ENCODE peak calls at places on chromosomes 11 and 22, in six cellular contexts. One of them, this sample, is unnamed.

GRCh38 chr11:45918331-45918941 is 759 bp upstream of the PEX16 start:
- DNase-seq in IMR-90: peak
- DNase-seq in H9: peak
- DNase-seq in fibroblast of lung: peak
- DNase-seq in H1: peak
- DNase-seq in K562: peak
- DNase-seq in this sample: peak

GRCh38 chr11:108592591-108593213 is 866 bp downstream of the EXPH5 start:
- DNase-seq in IMR-90: no peak
- DNase-seq in H9: peak
- DNase-seq in fibroblast of lung: no peak
- DNase-seq in H1: peak
- DNase-seq in K562: peak
- DNase-seq in this sample: no peak

GRCh38 chr22:23218053-23218866 is 38.0 kb downstream of the BCR start:
- DNase-seq in IMR-90: no peak
- DNase-seq in H9: no peak
- DNase-seq in fibroblast of lung: no peak
- DNase-seq in H1: no peak
- DNase-seq in K562: peak
- DNase-seq in this sample: no peak

GRCh38 chr22:23067691-23068090 is 2.6 kb upstream of the GNAZ start:
- DNase-seq in IMR-90: no peak
- DNase-seq in H9: no peak
- DNase-seq in fibroblast of lung: no peak
- DNase-seq in H1: peak
- DNase-seq in K562: no peak
- DNase-seq in this sample: no peak

GRCh38 chr22:49923445-49923844 is 5.0 kb downstream of the CRELD2 start:
- DNase-seq in IMR-90: peak
- DNase-seq in H9: no peak
- DNase-seq in fibroblast of lung: peak
- DNase-seq in H1: no peak
- DNase-seq in K562: no peak
- DNase-seq in this sample: no peak

GRCh38 chr11:75775056-75775455 is 6.5 kb downstream of the DGAT2 start:
- DNase-seq in IMR-90: no peak
- DNase-seq in H9: peak
- DNase-seq in fibroblast of lung: no peak
- DNase-seq in H1: no peak
- DNase-seq in K562: no peak
- DNase-seq in this sample: peak

GRCh38 chr11:47918882-47919495 is 61.4 kb upstream of the PTPRJ start:
- DNase-seq in IMR-90: peak
- DNase-seq in H9: no peak
- DNase-seq in fibroblast of lung: peak
- DNase-seq in H1: no peak
- DNase-seq in K562: no peak
- DNase-seq in this sample: no peak

GRCh38 chr22:39607093-39607492 is 36.5 kb downstream of the CACNA1I start:
- DNase-seq in IMR-90: no peak
- DNase-seq in H9: no peak
- DNase-seq in fibroblast of lung: no peak
- DNase-seq in H1: no peak
- DNase-seq in K562: no peak
- DNase-seq in this sample: no peak

GRCh38 chr11:69301491-69302401 is 7.8 kb downstream of the MYEOV start:
- DNase-seq in IMR-90: peak
- DNase-seq in H9: no peak
- DNase-seq in fibroblast of lung: peak
- DNase-seq in H1: no peak
- DNase-seq in K562: peak
- DNase-seq in this sample: peak

GRCh38 chr11:120830092-120830491 is 193.8 kb upstream of the TBCEL start:
- DNase-seq in IMR-90: no peak
- DNase-seq in H9: no peak
- DNase-seq in fibroblast of lung: no peak
- DNase-seq in H1: no peak
- DNase-seq in K562: no peak
- DNase-seq in this sample: no peak

GRCh38 chr11:8363924-8364323 is 100.2 kb upstream of the LMO1 start:
- DNase-seq in IMR-90: no peak
- DNase-seq in H9: no peak
- DNase-seq in fibroblast of lung: peak
- DNase-seq in H1: no peak
- DNase-seq in K562: no peak
- DNase-seq in this sample: no peak

GRCh38 chr11:3049430-3050243 is 7.6 kb downstream of the CARS1 start:
- DNase-seq in IMR-90: peak
- DNase-seq in H9: no peak
- DNase-seq in fibroblast of lung: peak
- DNase-seq in H1: no peak
- DNase-seq in K562: no peak
- DNase-seq in this sample: peak

GRCh38 chr11:132058211-132058772 is 687.9 kb downstream of the NTM start:
- DNase-seq in IMR-90: peak
- DNase-seq in H9: no peak
- DNase-seq in fibroblast of lung: peak
- DNase-seq in H1: no peak
- DNase-seq in K562: no peak
- DNase-seq in this sample: no peak

GRCh38 chr11:114892381-114893197 is 214.3 kb downstream of the NXPE2 start:
- DNase-seq in IMR-90: no peak
- DNase-seq in H9: no peak
- DNase-seq in fibroblast of lung: no peak
- DNase-seq in H1: peak
- DNase-seq in K562: peak
- DNase-seq in this sample: peak

GRCh38 chr11:115711021-115711420 is 206.8 kb upstream of the CADM1 start:
- DNase-seq in IMR-90: no peak
- DNase-seq in H9: no peak
- DNase-seq in fibroblast of lung: no peak
- DNase-seq in H1: no peak
- DNase-seq in K562: no peak
- DNase-seq in this sample: no peak

GRCh38 chr11:116473790-116474346 is 298.9 kb downstream of the BUD13 start:
- DNase-seq in IMR-90: no peak
- DNase-seq in H9: peak
- DNase-seq in fibroblast of lung: no peak
- DNase-seq in H1: no peak
- DNase-seq in K562: no peak
- DNase-seq in this sample: no peak

GRCh38 chr11:117201516-117201866 is 2.3 kb downstream of the TAGLN start:
- DNase-seq in IMR-90: no peak
- DNase-seq in H9: no peak
- DNase-seq in fibroblast of lung: no peak
- DNase-seq in H1: no peak
- DNase-seq in K562: no peak
- DNase-seq in this sample: no peak

GRCh38 chr11:125351868-125352250 is 144.2 kb downstream of the FEZ1 start:
- DNase-seq in IMR-90: no peak
- DNase-seq in H9: no peak
- DNase-seq in fibroblast of lung: no peak
- DNase-seq in H1: no peak
- DNase-seq in K562: no peak
- DNase-seq in this sample: no peak

GRCh38 chr11:122732342-122733300 is 77.1 kb downstream of the UBASH3B start:
- DNase-seq in IMR-90: no peak
- DNase-seq in H9: no peak
- DNase-seq in fibroblast of lung: no peak
- DNase-seq in H1: no peak
- DNase-seq in K562: no peak
- DNase-seq in this sample: no peak

GRCh38 chr22:35020517-35020916 is 45.4 kb upstream of the ISX start:
- DNase-seq in IMR-90: no peak
- DNase-seq in H9: no peak
- DNase-seq in fibroblast of lung: no peak
- DNase-seq in H1: no peak
- DNase-seq in K562: no peak
- DNase-seq in this sample: no peak

GRCh38 chr11:64805481-64805880 is 2.5 kb upstream of the MAP4K2 start:
- DNase-seq in IMR-90: no peak
- DNase-seq in H9: peak
- DNase-seq in fibroblast of lung: no peak
- DNase-seq in H1: no peak
- DNase-seq in K562: no peak
- DNase-seq in this sample: no peak

GRCh38 chr11:70650075-70650909 is 252.0 kb downstream of the CTTN start:
- DNase-seq in IMR-90: peak
- DNase-seq in H9: peak
- DNase-seq in fibroblast of lung: peak
- DNase-seq in H1: peak
- DNase-seq in K562: peak
- DNase-seq in this sample: peak

DNA sequence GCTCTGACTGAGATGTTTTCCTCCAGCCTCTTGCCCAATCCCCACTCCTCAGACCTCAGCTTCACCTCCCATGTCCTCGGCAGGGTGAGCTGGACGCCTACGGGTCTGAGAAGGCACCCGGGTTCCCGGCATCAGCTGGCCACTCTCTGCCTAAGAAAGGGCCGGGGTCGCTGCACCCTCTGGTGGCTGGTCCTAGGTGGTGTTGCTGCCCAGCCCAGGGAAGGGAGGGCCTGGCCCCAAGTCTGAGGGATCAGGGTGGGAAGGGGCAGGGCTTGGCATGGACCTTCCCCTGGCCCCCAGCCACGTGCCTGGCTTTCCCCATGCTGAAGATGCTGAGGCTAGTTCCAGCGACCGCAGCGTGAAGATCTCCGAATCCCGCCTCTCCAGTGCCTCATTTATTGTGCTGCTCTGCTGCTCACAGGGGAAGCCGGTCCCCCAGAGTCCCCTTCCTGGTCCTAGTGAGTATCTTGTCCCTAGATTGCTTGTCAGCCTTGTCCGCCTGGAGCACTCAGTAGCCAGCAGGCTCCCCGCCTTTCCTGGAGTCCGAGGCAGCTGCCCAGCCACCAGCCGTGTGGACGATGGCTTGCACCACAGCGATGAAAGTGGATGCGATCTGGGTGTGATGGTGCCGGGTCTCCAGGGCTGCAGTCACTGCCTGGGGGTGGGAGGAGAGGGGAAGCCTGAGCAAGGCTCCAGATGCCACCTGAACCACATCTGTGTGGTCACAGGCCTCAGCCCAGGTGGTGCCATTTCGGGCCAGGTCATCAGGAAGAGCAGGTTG is 2.9 kb upstream of the GGT5 start:
- DNase-seq in IMR-90: peak
- DNase-seq in H9: peak
- DNase-seq in fibroblast of lung: peak
- DNase-seq in H1: peak
- DNase-seq in K562: peak
- DNase-seq in this sample: peak
- H2AFZ ChIP-seq in IMR-90: peak
- H2AFZ ChIP-seq in H9: no peak
- H2AFZ ChIP-seq in fibroblast of lung: peak
- H2AFZ ChIP-seq in H1: no peak
- H2AFZ ChIP-seq in K562: no peak
- H2AFZ ChIP-seq in this sample: no peak

GRCh38 chr11:119365071-119365591 is 16.4 kb downstream of the USP2 start:
- DNase-seq in IMR-90: peak
- DNase-seq in H9: no peak
- DNase-seq in fibroblast of lung: no peak
- DNase-seq in H1: no peak
- DNase-seq in K562: no peak
- DNase-seq in this sample: no peak
- H3K9ac ChIP-seq in IMR-90: no peak
- H3K9ac ChIP-seq in H9: no peak
- H3K9ac ChIP-seq in fibroblast of lung: no peak
- H3K9ac ChIP-seq in H1: no peak
- H3K9ac ChIP-seq in K562: peak
- H3K9ac ChIP-seq in this sample: peak

DNA sequence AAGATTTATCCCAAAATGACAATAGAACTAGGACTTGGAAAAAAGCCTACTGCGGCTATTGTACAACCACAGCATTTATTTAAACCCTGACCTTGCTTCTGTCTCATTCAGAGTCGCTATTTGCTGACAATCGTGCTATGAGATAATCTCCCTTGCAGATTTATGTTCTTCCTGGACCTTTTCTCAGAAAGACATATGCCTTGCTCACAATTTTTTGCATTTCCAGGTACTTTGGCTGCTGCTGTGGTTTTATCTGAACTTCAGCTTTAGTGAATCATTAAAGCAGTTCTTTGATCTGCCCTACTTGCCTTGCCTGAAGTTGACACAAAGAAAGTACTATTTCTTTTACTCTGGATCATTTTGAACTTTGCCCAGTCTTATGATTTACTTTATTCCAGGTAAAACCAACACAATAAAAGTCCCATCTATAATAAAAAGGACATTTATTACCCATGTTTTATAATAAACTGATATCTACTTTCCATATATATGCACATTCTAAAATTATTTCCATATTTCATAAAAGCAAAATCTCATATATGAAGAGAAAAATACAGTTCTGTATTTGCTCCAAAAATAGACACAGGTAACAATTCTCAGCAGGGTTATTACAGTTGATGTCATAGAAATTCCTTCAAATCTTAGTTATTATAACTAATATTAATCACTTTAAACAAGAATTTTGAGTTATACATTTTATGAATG is 63.4 kb upstream of the CARD18 start:
- DNase-seq in IMR-90: no peak
- DNase-seq in H9: no peak
- DNase-seq in fibroblast of lung: no peak
- DNase-seq in H1: no peak
- DNase-seq in K562: no peak
- DNase-seq in this sample: no peak
- H2AFZ ChIP-seq in IMR-90: no peak
- H2AFZ ChIP-seq in H9: no peak
- H2AFZ ChIP-seq in fibroblast of lung: no peak
- H2AFZ ChIP-seq in H1: no peak
- H2AFZ ChIP-seq in K562: no peak
- H2AFZ ChIP-seq in this sample: no peak

DNA sequence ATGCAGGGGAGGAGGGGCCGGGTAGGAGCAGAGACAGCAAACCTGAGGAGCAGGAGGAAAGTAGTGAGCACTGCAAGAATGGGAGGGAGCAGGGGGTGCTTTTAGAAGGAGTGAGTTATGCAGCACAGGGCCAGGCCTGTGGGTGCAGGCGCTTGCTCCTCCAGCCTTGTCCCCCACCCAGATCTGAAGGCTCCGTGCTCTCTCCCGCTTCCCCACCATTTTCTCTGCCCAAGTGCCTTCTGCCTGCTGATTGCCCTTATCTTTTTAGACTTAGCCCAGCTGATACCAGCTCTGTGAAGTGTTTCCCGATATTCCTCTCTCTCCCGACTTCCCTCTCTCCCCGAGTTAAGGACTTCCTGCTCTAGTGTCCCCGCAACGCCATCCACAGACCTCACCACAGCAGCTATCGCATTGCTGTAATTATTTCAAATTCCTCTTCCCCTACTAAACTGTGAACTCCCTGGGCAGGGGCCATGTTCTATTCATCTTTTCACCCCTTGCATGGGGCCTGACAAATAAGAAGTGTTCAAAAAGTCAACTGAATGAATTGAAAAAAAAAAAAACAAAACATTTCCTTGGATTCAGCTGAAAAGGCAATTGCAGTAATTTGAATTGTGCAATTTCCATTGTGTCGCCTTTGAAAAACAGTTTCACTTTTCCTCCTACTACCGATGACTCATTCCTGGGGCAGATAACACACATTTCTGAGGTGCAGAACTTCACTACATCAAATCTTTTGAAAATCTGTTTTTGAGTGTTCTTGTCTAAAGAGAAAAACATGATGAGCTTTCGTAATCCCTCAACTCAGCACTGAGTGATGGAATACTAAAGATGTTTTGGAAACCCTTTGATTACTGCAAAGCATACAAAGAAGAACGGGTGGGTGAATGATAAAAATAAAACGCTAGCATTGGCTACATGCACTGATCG is 69.7 kb upstream of the BMAL1 start:
- DNase-seq in IMR-90: peak
- DNase-seq in H9: peak
- DNase-seq in fibroblast of lung: peak
- DNase-seq in H1: peak
- DNase-seq in K562: peak
- DNase-seq in this sample: no peak
- H3K9ac ChIP-seq in IMR-90: peak
- H3K9ac ChIP-seq in H9: no peak
- H3K9ac ChIP-seq in fibroblast of lung: peak
- H3K9ac ChIP-seq in H1: peak
- H3K9ac ChIP-seq in K562: peak
- H3K9ac ChIP-seq in this sample: no peak

This sample was measured in Karpas-422.